ENCODE peak calls at places on chromosomes 4 and X, in four cellular contexts. One of them, this sample, is unnamed.

GRCh38 chr4:25830545-25830944 is 32.2 kb downstream of the SEL1L3 start:
- DNase-seq in CD4-positive, alpha-beta memory T cell: no peak
- DNase-seq in cardiac muscle cell: no peak
- DNase-seq in GM23338: no peak
- DNase-seq in this sample: no peak

GRCh38 chr4:39054497-39054896 is 7.5 kb upstream of the KLHL5 start:
- DNase-seq in CD4-positive, alpha-beta memory T cell: no peak
- DNase-seq in cardiac muscle cell: no peak
- DNase-seq in GM23338: no peak
- DNase-seq in this sample: peak; percentile 93

GRCh38 chr4:86831262-86832090 is 17.7 kb downstream of the SLC10A6 start:
- DNase-seq in CD4-positive, alpha-beta memory T cell: no peak
- DNase-seq in cardiac muscle cell: peak; percentile 85
- DNase-seq in GM23338: no peak
- DNase-seq in this sample: no peak

GRCh38 chr4:114642173-114642780 is 43.7 kb downstream of the UGT8 start:
- DNase-seq in CD4-positive, alpha-beta memory T cell: no peak
- DNase-seq in cardiac muscle cell: no peak
- DNase-seq in GM23338: no peak
- DNase-seq in this sample: no peak

GRCh38 chr4:168483786-168484185 is 3.5 kb upstream of the DDX60L start:
- DNase-seq in CD4-positive, alpha-beta memory T cell: no peak
- DNase-seq in cardiac muscle cell: no peak
- DNase-seq in GM23338: no peak
- DNase-seq in this sample: no peak

GRCh38 chr4:132709024-132709423 is 440.1 kb upstream of the PCDH10 start:
- DNase-seq in CD4-positive, alpha-beta memory T cell: no peak
- DNase-seq in cardiac muscle cell: no peak
- DNase-seq in GM23338: no peak
- DNase-seq in this sample: no peak

GRCh38 chrX:115521717-115522116 is 39.3 kb upstream of the PLS3 start:
- DNase-seq in CD4-positive, alpha-beta memory T cell: no peak
- DNase-seq in cardiac muscle cell: no peak
- DNase-seq in GM23338: no peak
- DNase-seq in this sample: no peak

GRCh38 chrX:136260801-136261200 is 9.6 kb upstream of the MAP7D3 start:
- DNase-seq in CD4-positive, alpha-beta memory T cell: no peak
- DNase-seq in cardiac muscle cell: peak; percentile 54
- DNase-seq in GM23338: no peak
- DNase-seq in this sample: no peak

GRCh38 chr4:109947457-109947856 is 34.8 kb downstream of the EGF start:
- DNase-seq in CD4-positive, alpha-beta memory T cell: no peak
- DNase-seq in cardiac muscle cell: no peak
- DNase-seq in GM23338: no peak
- DNase-seq in this sample: no peak

GRCh38 chrX:31706456-31706855 is 634.6 kb upstream of the FTHL17 start:
- DNase-seq in CD4-positive, alpha-beta memory T cell: no peak
- DNase-seq in cardiac muscle cell: peak; percentile 74
- DNase-seq in GM23338: no peak
- DNase-seq in this sample: peak; percentile 37

GRCh38 chr4:173370130-173370476 is 651 bp upstream of the SAP30 start:
- DNase-seq in CD4-positive, alpha-beta memory T cell: no peak
- DNase-seq in cardiac muscle cell: no peak
- DNase-seq in GM23338: no peak
- DNase-seq in this sample: no peak

GRCh38 chr4:85756938-85757337 is 282.0 kb downstream of the ARHGAP24 start:
- DNase-seq in CD4-positive, alpha-beta memory T cell: no peak
- DNase-seq in cardiac muscle cell: peak; percentile 80
- DNase-seq in GM23338: peak; percentile 65
- DNase-seq in this sample: peak; percentile 24

GRCh38 chr4:113332701-113333100 is 283.2 kb downstream of the ANK2 start:
- DNase-seq in CD4-positive, alpha-beta memory T cell: no peak
- DNase-seq in cardiac muscle cell: no peak
- DNase-seq in GM23338: no peak
- DNase-seq in this sample: no peak

GRCh38 chrX:40809210-40809609 is 73.9 kb upstream of the MED14 start:
- DNase-seq in CD4-positive, alpha-beta memory T cell: no peak
- DNase-seq in cardiac muscle cell: no peak
- DNase-seq in GM23338: no peak
- DNase-seq in this sample: no peak

GRCh38 chr4:26891867-26892266 is 31.2 kb downstream of the STIM2 start:
- DNase-seq in CD4-positive, alpha-beta memory T cell: no peak
- DNase-seq in cardiac muscle cell: no peak
- DNase-seq in GM23338: no peak
- DNase-seq in this sample: no peak

GRCh38 chr4:20839957-20840356 is 139.7 kb downstream of the PACRGL start:
- DNase-seq in CD4-positive, alpha-beta memory T cell: no peak
- DNase-seq in cardiac muscle cell: peak; percentile 89
- DNase-seq in GM23338: no peak
- DNase-seq in this sample: peak; percentile 87

GRCh38 chr4:108834787-108835384 is 72.0 kb upstream of the ETNPPL start:
- DNase-seq in CD4-positive, alpha-beta memory T cell: no peak
- DNase-seq in cardiac muscle cell: peak; percentile 66
- DNase-seq in GM23338: peak; percentile 66
- DNase-seq in this sample: peak; percentile 75

GRCh38 chr4:1072830-1073446 is 40.4 kb downstream of the RNF212 start:
- DNase-seq in CD4-positive, alpha-beta memory T cell: peak; percentile 48
- DNase-seq in cardiac muscle cell: peak; percentile 72
- DNase-seq in GM23338: peak; percentile 68
- DNase-seq in this sample: peak; percentile 72

GRCh38 chr4:118173956-118174355 is 139.7 kb downstream of the NDST3 start:
- DNase-seq in CD4-positive, alpha-beta memory T cell: no peak
- DNase-seq in cardiac muscle cell: peak; percentile 84
- DNase-seq in GM23338: no peak
- DNase-seq in this sample: peak; percentile 70

GRCh38 chrX:140762061-140762460 is 52.5 kb downstream of the LINC00632 start:
- DNase-seq in CD4-positive, alpha-beta memory T cell: peak; percentile 23
- DNase-seq in cardiac muscle cell: peak; percentile 77
- DNase-seq in GM23338: peak; percentile 68
- DNase-seq in this sample: peak; percentile 66

GRCh38 chrX:48683411-48683982 is at the start of gene WAS:
- DNase-seq in CD4-positive, alpha-beta memory T cell: peak; percentile 58
- DNase-seq in cardiac muscle cell: no peak
- DNase-seq in GM23338: no peak
- DNase-seq in this sample: no peak

GRCh38 chr4:186500721-186501304 is 54.6 kb downstream of the MTNR1A start:
- DNase-seq in CD4-positive, alpha-beta memory T cell: no peak
- DNase-seq in cardiac muscle cell: peak; percentile 3
- DNase-seq in GM23338: peak; percentile 9
- DNase-seq in this sample: peak; percentile 94

GRCh38 chrX:134244043-134244442 is 7.1 kb downstream of the CCDC160 start:
- DNase-seq in CD4-positive, alpha-beta memory T cell: no peak
- DNase-seq in cardiac muscle cell: peak; percentile 6
- DNase-seq in GM23338: no peak
- DNase-seq in this sample: no peak

GRCh38 chr4:127139788-127140286 is 492.9 kb upstream of the INTU start:
- DNase-seq in CD4-positive, alpha-beta memory T cell: no peak
- DNase-seq in cardiac muscle cell: no peak
- DNase-seq in GM23338: no peak
- DNase-seq in this sample: no peak

GRCh38 chr4:71857713-71858451 is 74.0 kb upstream of the GC start:
- DNase-seq in CD4-positive, alpha-beta memory T cell: no peak
- DNase-seq in cardiac muscle cell: no peak
- DNase-seq in GM23338: peak; percentile 91
- DNase-seq in this sample: no peak

GRCh38 chr4:25030283-25031076 is at the start of gene LGI2:
- DNase-seq in CD4-positive, alpha-beta memory T cell: no peak
- DNase-seq in cardiac muscle cell: peak; percentile 45
- DNase-seq in GM23338: peak; percentile 63
- DNase-seq in this sample: no peak

GRCh38 chr4:156694413-156694812 is 277.2 kb downstream of the PDGFC start:
- DNase-seq in CD4-positive, alpha-beta memory T cell: no peak
- DNase-seq in cardiac muscle cell: no peak
- DNase-seq in GM23338: no peak
- DNase-seq in this sample: no peak

GRCh38 chr4:71141125-71141524 is 147.7 kb downstream of the DCK start:
- DNase-seq in CD4-positive, alpha-beta memory T cell: no peak
- DNase-seq in cardiac muscle cell: peak; percentile 20
- DNase-seq in GM23338: no peak
- DNase-seq in this sample: no peak

GRCh38 chrX:331145-331771 is 12.7 kb upstream of the GTPBP6 start:
- DNase-seq in CD4-positive, alpha-beta memory T cell: no peak
- DNase-seq in cardiac muscle cell: peak; percentile 51
- DNase-seq in GM23338: peak; percentile 71
- DNase-seq in this sample: peak; percentile 56

GRCh38 chr4:145904413-145905177 is 34.0 kb downstream of the ZNF827 start:
- DNase-seq in CD4-positive, alpha-beta memory T cell: no peak
- DNase-seq in cardiac muscle cell: no peak
- DNase-seq in GM23338: no peak
- DNase-seq in this sample: no peak

GRCh38 chr4:5619913-5620625 is 88.3 kb downstream of the EVC2 start:
- DNase-seq in CD4-positive, alpha-beta memory T cell: no peak
- DNase-seq in cardiac muscle cell: peak; percentile 2
- DNase-seq in GM23338: no peak
- DNase-seq in this sample: peak; percentile 28

GRCh38 chr4:10033191-10033881 is 12.0 kb upstream of the SLC2A9 start:
- DNase-seq in CD4-positive, alpha-beta memory T cell: no peak
- DNase-seq in cardiac muscle cell: peak; percentile 74
- DNase-seq in GM23338: no peak
- DNase-seq in this sample: no peak
- H3K27me3 ChIP-seq in CD4-positive, alpha-beta memory T cell: no peaks in the 10 kb centered on the region
- H3K27me3 ChIP-seq in cardiac muscle cell: no peaks in the 10 kb centered on the region
- H3K27me3 ChIP-seq in GM23338: no peaks in the 10 kb centered on the region
- H3K27me3 ChIP-seq in this sample: peaks cover 24% of the 10 kb centered on the region

GRCh38 chr4:47744843-47745382 is 93.0 kb downstream of the CORIN start:
- DNase-seq in CD4-positive, alpha-beta memory T cell: no peak
- DNase-seq in cardiac muscle cell: no peak
- DNase-seq in GM23338: no peak
- DNase-seq in this sample: no peak

GRCh38 chr4:47750771-47751170 is 87.1 kb downstream of the CORIN start:
- DNase-seq in CD4-positive, alpha-beta memory T cell: no peak
- DNase-seq in cardiac muscle cell: no peak
- DNase-seq in GM23338: no peak
- DNase-seq in this sample: no peak

GRCh38 chr4:47749858-47750257 is 88.0 kb downstream of the CORIN start:
- DNase-seq in CD4-positive, alpha-beta memory T cell: no peak
- DNase-seq in cardiac muscle cell: peak; percentile 18
- DNase-seq in GM23338: no peak
- DNase-seq in this sample: no peak

GRCh38 chr4:47746122-47746521 is 91.7 kb downstream of the CORIN start:
- DNase-seq in CD4-positive, alpha-beta memory T cell: no peak
- DNase-seq in cardiac muscle cell: no peak
- DNase-seq in GM23338: no peak
- DNase-seq in this sample: no peak

GRCh38 chr4:47747846-47748494 is 89.9 kb downstream of the CORIN start:
- DNase-seq in CD4-positive, alpha-beta memory T cell: no peak
- DNase-seq in cardiac muscle cell: no peak
- DNase-seq in GM23338: no peak
- DNase-seq in this sample: no peak
- H3K27me3 ChIP-seq in CD4-positive, alpha-beta memory T cell: no peaks in the 10 kb centered on the region
- H3K27me3 ChIP-seq in cardiac muscle cell: no peaks in the 10 kb centered on the region
- H3K27me3 ChIP-seq in GM23338: no peaks in the 10 kb centered on the region
- H3K27me3 ChIP-seq in this sample: no peaks in the 10 kb centered on the region

DNA sequence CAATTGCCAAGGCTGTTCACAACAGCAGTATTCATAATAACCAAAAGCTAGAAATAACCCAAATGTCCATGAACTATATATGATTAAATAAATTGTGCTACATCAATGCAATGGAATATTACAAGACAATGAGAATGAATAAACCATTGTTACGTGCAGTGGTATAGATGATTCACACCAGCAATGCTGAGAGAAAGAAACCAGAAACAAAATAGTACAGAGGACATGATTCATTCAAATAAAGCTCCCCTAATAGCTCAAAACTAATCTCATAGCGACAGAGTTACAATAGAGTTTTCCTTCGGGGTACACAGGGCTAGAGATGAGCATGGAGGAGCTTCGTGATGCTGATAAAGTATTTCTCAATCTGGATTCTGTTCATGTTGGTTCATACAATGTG is 148.1 kb upstream of the SPANXN1 start:
- DNase-seq in CD4-positive, alpha-beta memory T cell: no peak
- DNase-seq in cardiac muscle cell: no peak
- DNase-seq in GM23338: no peak
- DNase-seq in this sample: no peak
- H3K27me3 ChIP-seq in CD4-positive, alpha-beta memory T cell: no peaks in the 10 kb centered on the region
- H3K27me3 ChIP-seq in cardiac muscle cell: no peaks in the 10 kb centered on the region
- H3K27me3 ChIP-seq in GM23338: no peaks in the 10 kb centered on the region
- H3K27me3 ChIP-seq in this sample: no peaks in the 10 kb centered on the region

DNA sequence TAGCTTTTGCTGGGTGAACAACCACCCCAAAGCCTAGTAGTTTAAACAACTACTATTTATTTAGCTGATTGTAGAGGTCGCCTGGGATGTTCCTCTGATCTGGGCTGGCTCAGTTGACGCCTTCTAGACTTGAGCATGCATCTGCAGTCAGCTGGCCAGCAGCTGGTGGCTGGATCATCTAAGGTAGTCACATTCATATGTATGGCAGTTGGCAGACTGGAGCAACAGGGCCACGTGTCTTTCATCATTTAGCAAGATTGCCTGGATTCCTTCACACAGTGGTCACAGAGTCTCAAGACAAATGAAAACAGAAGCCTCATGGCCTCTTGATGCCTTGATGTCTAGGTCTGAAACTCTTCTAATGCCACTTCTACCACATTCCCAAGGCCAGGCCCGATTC is 220.6 kb upstream of the S100G start:
- DNase-seq in CD4-positive, alpha-beta memory T cell: no peak
- DNase-seq in cardiac muscle cell: no peak
- DNase-seq in GM23338: no peak
- DNase-seq in this sample: no peak
- H3K27me3 ChIP-seq in CD4-positive, alpha-beta memory T cell: no peaks in the 10 kb centered on the region
- H3K27me3 ChIP-seq in cardiac muscle cell: no peaks in the 10 kb centered on the region
- H3K27me3 ChIP-seq in GM23338: no peaks in the 10 kb centered on the region
- H3K27me3 ChIP-seq in this sample: peaks cover 10% of the 10 kb centered on the region